ENCODE peak calls at places on chromosomes 11 and 22, in eight cellular contexts. Q, U, G, F, I, R, S and W are unnamed samples.

GRCh38 chr11:104148696-104149095 is 15.3 kb downstream of the PDGFD start:
- DNase-seq in Q (no peak), S (no peak), I (no peak), F (no peak), U (no peak), G (no peak), R (no peak), W (no peak)

GRCh38 chr22:17990167-17990566 is 34.2 kb downstream of the MICAL3 start:
- DNase-seq in F (no peak), U (no peak), G (no peak), R (no peak), I (no peak), Q (no peak), S (no peak), W (no peak)

GRCh38 chr11:2204361-2205213 is 33.0 kb upstream of the TH start:
- DNase-seq in I (no peak), G (no peak), F (no peak), Q (no peak), R (no peak), U (no peak), S (no peak), W (no peak)

GRCh38 chr11:72787262-72788104 is 6.4 kb downstream of the STARD10 start:
- DNase-seq in U (peak; percentile 41), I (peak; percentile 80), S (peak; percentile 70), Q (no peak), R (peak; percentile 54), G (no peak), F (no peak), W (no peak)

GRCh38 chr11:83175815-83176214 is 17.7 kb upstream of the ANKRD42 start:
- DNase-seq in U (no peak), I (no peak), F (no peak), Q (no peak), R (no peak), S (no peak), G (no peak), W (no peak)

GRCh38 chr22:17381237-17381913 is 12.1 kb downstream of the CECR2 start:
- DNase-seq in R (no peak), Q (no peak), S (peak; percentile 26), F (no peak), U (peak; percentile 64), I (no peak), G (no peak), W (no peak)

GRCh38 chr11:115459563-115459962 is 44.7 kb downstream of the CADM1 start:
- DNase-seq in S (no peak), U (no peak), F (no peak), I (no peak), R (no peak), Q (no peak), G (no peak), W (no peak)

GRCh38 chr11:22130462-22131053 is 62.3 kb upstream of the ANO5 start:
- DNase-seq in Q (no peak), R (peak; percentile 1), I (no peak), G (no peak), S (peak; percentile 25), F (peak; percentile 14), U (no peak), W (no peak)

GRCh38 chr11:111730031-111730430 is 36.2 kb downstream of the PPP2R1B start:
- DNase-seq in G (no peak), R (no peak), U (no peak), F (no peak), I (no peak), Q (no peak), S (no peak), W (no peak)

GRCh38 chr11:3109921-3110706 is 52.9 kb upstream of the CARS1 start:
- DNase-seq in Q (peak; percentile 16), U (peak; percentile 62), F (peak; percentile 60), S (peak; percentile 59), R (peak; percentile 20), I (peak; percentile 55), G (no peak), W (no peak)

DNA sequence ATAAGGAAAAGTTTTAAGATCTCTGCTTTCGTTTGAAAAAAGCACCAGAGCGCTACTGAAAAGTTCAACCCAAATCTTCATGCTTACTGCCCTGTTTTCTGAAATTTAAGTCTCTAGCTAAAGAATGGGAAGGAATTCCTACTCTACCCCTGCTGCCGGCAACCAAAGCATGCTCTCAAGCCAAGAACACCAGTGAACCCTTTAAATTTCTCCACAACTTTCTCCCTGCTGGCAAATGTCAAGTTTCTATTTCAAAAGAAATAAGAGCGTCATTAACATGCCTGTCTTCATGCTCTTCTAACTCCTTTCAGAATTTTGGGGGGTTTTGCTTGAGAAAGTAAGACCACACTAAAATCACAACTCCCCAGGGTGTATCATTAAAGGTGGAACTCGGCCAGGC is 6.8 kb upstream of the SMCO4 start:
- DNase-seq in S (no peak), G (no peak), I (no peak), Q (no peak), R (no peak), U (no peak), F (no peak), W (no peak)
- H3K4me3 ChIP-seq in S (no peak overlapping the region), G (no peak overlapping the region), I (no peak overlapping the region), Q (no peak overlapping the region), R (no peak overlapping the region), U (no peak overlapping the region), F (no peak overlapping the region), W (no peak overlapping the region)

GRCh38 chr11:31806186-31806943 is 4.8 kb downstream of the PAX6 start:
- DNase-seq in Q (no peak), R (no peak), G (no peak), F (no peak), I (no peak), U (no peak), S (peak; percentile 45), W (peak; percentile 53)
- H3K4me3 ChIP-seq in Q (no peak overlapping the region), R (no peak overlapping the region), G (no peak overlapping the region), F (no peak overlapping the region), I (no peak overlapping the region), U (no peak overlapping the region), S (peak overlapping the region; percentile 91), W (no peak overlapping the region)

GRCh38 chr11:123419720-123420466 is 10.2 kb upstream of the GRAMD1B start:
- DNase-seq in R (no peak), F (no peak), U (no peak), Q (no peak), I (no peak), G (no peak), S (no peak), W (peak; percentile 2)
- H3K4me3 ChIP-seq in R (no peak overlapping the region), F (no peak overlapping the region), U (no peak overlapping the region), Q (no peak overlapping the region), I (no peak overlapping the region), G (no peak overlapping the region), S (no peak overlapping the region), W (no peak overlapping the region)

GRCh38 chr11:6656581-6656915 is 939 bp upstream of the DCHS1 start:
- DNase-seq in R (no peak), G (no peak), Q (no peak), U (no peak), I (no peak), S (no peak), F (no peak), W (no peak)

GRCh38 chr11:6655020-6655789 is 404 bp downstream of the DCHS1 start:
- DNase-seq in G (no peak), U (peak; percentile 17), S (peak; percentile 67), I (no peak), F (peak; percentile 58), Q (peak; percentile 54), R (no peak), W (peak; percentile 78)

GRCh38 chr11:6656936-6657335 is 1.3 kb upstream of the DCHS1 start:
- DNase-seq in G (no peak), F (no peak), S (no peak), U (no peak), R (no peak), I (no peak), Q (no peak), W (no peak)

GRCh38 chr11:6657346-6657745 is 1.7 kb upstream of the DCHS1 start:
- DNase-seq in R (no peak), U (no peak), G (no peak), Q (no peak), I (no peak), S (no peak), F (peak; percentile 52), W (no peak)

GRCh38 chr11:6655790-6656580 is at the start of gene DCHS1:
- DNase-seq in I (no peak), Q (peak; percentile 60), R (no peak), U (peak; percentile 57), F (peak; percentile 39), S (peak; percentile 75), G (no peak), W (no peak)
- H3K4me3 ChIP-seq in I (no peak within 1 kb of the TSS), Q (peak within 1 kb of the TSS; percentile 56), R (no peak within 1 kb of the TSS), U (peak within 1 kb of the TSS; percentile 32), F (peak within 1 kb of the TSS; percentile 61), S (peak within 1 kb of the TSS; percentile 64), G (no peak within 1 kb of the TSS), W (peak within 1 kb of the TSS; percentile 45)

GRCh38 chr11:94400075-94400838 is 962 bp downstream of the GPR83 start:
- DNase-seq in F (no peak), S (no peak), U (no peak), G (no peak), I (no peak), R (no peak), Q (no peak), W (no peak)
- H3K4me3 ChIP-seq in F (peak overlapping the region; percentile 72), S (peak overlapping the region; percentile 54), U (no peak overlapping the region), G (no peak overlapping the region), I (no peak overlapping the region), R (no peak overlapping the region), Q (no peak overlapping the region), W (peak overlapping the region; percentile 15)

GRCh38 chr11:107014871-107015270 is 3.4 kb downstream of the GUCY1A2 start:
- DNase-seq in R (no peak), Q (no peak), U (no peak), G (no peak), I (no peak), S (no peak), F (peak; percentile 37), W (no peak)

GRCh38 chr11:107017104-107017432 is 1.2 kb downstream of the GUCY1A2 start:
- DNase-seq in Q (no peak), I (no peak), U (no peak), S (no peak), F (no peak), R (no peak), G (no peak), W (no peak)

GRCh38 chr11:107018274-107018901 is at the start of gene GUCY1A2:
- DNase-seq in R (no peak), S (peak; percentile 66), I (no peak), G (no peak), F (peak; percentile 42), Q (peak; percentile 56), U (peak; percentile 33), W (no peak)

GRCh38 chr11:107018902-107019493 is 722 bp upstream of the GUCY1A2 start:
- DNase-seq in G (no peak), Q (peak; percentile 76), U (peak; percentile 32), S (peak; percentile 93), F (peak; percentile 89), I (peak; percentile 60), R (no peak), W (peak; percentile 73)

DNA sequence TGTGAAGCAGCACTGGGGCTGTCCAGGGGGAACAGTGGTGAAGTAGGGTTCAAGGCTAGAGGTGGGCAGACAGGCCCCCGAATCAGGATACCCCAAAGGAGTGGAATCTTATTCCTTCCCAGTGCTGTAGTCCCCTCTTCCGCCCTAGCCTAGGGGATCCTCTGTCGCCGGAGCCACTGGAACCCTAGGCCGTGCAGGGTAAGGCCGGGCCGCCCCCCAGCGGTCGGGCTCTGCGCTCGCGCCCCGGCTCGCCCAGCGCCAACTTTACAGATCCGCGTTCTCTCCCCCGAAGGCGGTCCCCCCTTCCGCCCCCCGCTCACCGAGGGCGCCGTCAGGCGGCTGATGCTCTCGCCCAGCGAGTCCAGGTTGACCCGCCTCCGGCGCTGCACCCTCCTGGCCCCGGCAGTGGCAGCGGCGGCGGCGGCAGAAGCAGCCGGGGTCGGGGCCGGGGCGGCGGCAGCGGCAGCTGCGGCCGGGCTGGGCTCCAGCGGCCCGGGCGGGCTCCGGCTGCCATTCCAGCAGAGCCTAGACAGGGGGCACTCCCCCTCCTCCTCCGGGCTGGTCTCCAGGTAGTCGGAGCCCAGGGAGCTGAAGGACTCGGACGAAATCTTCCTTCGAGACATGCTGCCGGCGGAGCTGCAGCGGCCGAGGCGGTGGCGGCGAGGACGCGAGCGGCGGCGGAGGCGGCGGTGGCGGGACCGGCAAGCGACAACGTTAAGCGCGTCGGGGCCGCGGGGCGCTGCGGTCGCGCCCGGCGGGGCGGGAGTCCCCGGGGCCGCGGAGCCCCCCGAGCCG is 646 bp downstream of the GUCY1A2 start:
- DNase-seq in U (peak; percentile 65), G (no peak), F (peak; percentile 66), Q (peak; percentile 72), R (no peak), S (peak; percentile 86), I (peak; percentile 46), W (no peak)
- H3K4me3 ChIP-seq in U (peak overlapping the region; percentile 26), G (peak overlapping the region; percentile 53), F (peak overlapping the region; percentile 77), Q (peak overlapping the region; percentile 55), R (no peak overlapping the region), S (peak overlapping the region; percentile 75), I (peak overlapping the region; percentile 43), W (peak overlapping the region; percentile 37)